ENCODE peak calls at places on chromosomes 2 and 18, in seven cellular contexts. L is HepG2; K is fibroblast of lung; Y is SJSA1; C is bronchial epithelial cell; X is IMR-90; Z is CD8-positive, alpha-beta T cell. I is an unnamed sample. For H3K27me3 and H3K36me3, the result is how much of the 10 kb centered on the place peaks cover.

GRCh38 chr18:75247601-75248421 is 37.2 kb downstream of the TSHZ1 start:
- DNase-seq in K (peak), Y (no peak), X (peak), Z (no peak), C (peak), L (peak), I (no peak)

GRCh38 chr2:198916548-198916947 is 541.2 kb downstream of the SATB2 start:
- DNase-seq in K (no peak), Y (no peak), L (no peak), X (no peak), C (no peak), Z (no peak), I (no peak)

GRCh38 chr2:170344663-170345099 is 166.7 kb downstream of the MYO3B start:
- DNase-seq in Y (no peak), K (no peak), Z (no peak), X (no peak), L (no peak), C (peak), I (no peak)

GRCh38 chr2:7962191-7962590 is 719.7 kb upstream of the ID2 start:
- DNase-seq in L (no peak), K (no peak), X (no peak), Y (no peak), Z (no peak), C (no peak), I (no peak)

GRCh38 chr2:115505331-115505730 is 1062.9 kb downstream of the DPP10 start:
- DNase-seq in Z (no peak), C (no peak), L (no peak), K (no peak), X (no peak), Y (no peak), I (no peak)

GRCh38 chr2:25041307-25041927 is 459 bp upstream of the EFR3B start:
- DNase-seq in K (peak), L (peak), Y (peak), C (peak), Z (peak), X (peak), I (peak)

GRCh38 chr2:177165103-177165583 is 47.5 kb upstream of the HNRNPA3 start:
- DNase-seq in K (peak), Z (no peak), C (no peak), Y (no peak), X (peak), L (no peak), I (no peak)

GRCh38 chr2:102267774-102268173 is 43.6 kb upstream of the IL1RL1 start:
- DNase-seq in Y (no peak), Z (no peak), X (no peak), K (no peak), C (no peak), L (no peak), I (no peak)

GRCh38 chr2:19809206-19809605 is 92.6 kb downstream of the TTC32 start:
- DNase-seq in Y (peak), Z (no peak), K (no peak), L (no peak), C (no peak), X (no peak), I (no peak)

GRCh38 chr2:172098287-172098649 is 4.4 kb downstream of the DLX2 start:
- DNase-seq in C (no peak), K (no peak), Z (no peak), Y (no peak), L (no peak), X (no peak), I (no peak)
- H3K27me3 ChIP-seq in C (under half), K (under half), Z (half or more), Y (under half), L (half or more), X (under half), I (half or more)

GRCh38 chr18:55264108-55264507 is 304.8 kb upstream of the CCDC68 start:
- DNase-seq in X (peak), Y (no peak), K (peak), Z (no peak), L (no peak), C (peak), I (no peak)
- H3K36me3 ChIP-seq in X (under half), Y (half or more), K (under half), Z (under half), L (under half), C (under half), I (under half)

GRCh38 chr2:208304157-208304556 is 38.1 kb downstream of the PIKFYVE start:
- DNase-seq in L (no peak), Y (no peak), K (no peak), C (no peak), X (no peak), Z (no peak), I (no peak)

GRCh38 chr2:208295834-208296233 is 29.8 kb downstream of the PIKFYVE start:
- DNase-seq in Z (no peak), C (no peak), L (no peak), K (no peak), Y (no peak), X (no peak), I (no peak)

GRCh38 chr2:208304695-208305094 is 38.6 kb downstream of the PIKFYVE start:
- DNase-seq in K (no peak), C (no peak), L (no peak), Z (no peak), X (no peak), Y (no peak), I (no peak)

GRCh38 chr2:208296610-208297009 is 30.6 kb downstream of the PIKFYVE start:
- DNase-seq in X (no peak), C (no peak), L (no peak), Z (no peak), K (no peak), Y (no peak), I (no peak)

DNA sequence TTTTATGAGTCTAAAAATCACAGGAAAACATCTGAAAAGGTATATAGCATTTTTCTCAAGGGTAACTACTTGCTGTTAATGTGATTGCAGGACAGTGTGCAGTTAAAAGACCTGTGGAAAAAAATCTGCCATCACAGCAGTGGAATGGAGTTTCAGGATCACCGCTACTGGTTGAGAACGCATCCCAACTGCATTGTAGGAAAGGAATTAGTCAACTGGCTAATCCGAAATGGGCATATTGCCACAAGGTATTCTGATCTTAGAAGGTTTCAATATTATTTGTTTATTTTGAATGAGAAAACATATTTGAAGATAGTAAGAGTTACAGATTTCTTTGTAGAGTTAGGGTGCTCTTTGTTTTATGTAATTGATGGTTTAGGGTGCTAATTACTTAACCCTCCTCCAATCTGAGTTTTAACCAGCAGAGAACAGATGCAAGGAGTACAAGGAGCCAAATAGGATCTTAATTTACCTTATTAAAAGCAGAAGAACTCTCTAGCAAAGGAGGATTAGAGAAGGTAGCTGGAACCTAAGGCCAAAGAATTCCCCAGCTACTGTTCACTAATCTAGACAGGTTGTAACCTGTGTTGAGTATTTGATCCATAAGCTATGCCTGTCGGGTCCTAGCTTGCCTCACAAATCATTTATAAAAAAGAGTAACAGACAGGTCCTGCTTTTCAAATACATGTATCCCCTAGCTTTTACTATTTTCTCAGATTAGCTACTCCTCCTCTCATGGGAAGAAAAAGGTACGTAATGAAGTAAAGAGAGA is 35.0 kb downstream of the PIKFYVE start:
- DNase-seq in C (peak), K (no peak), X (no peak), Y (no peak), Z (no peak), L (no peak), I (no peak)
- H3K4me3 ChIP-seq in C (no peak), K (no peak), X (no peak), Y (no peak), Z (no peak), L (no peak), I (no peak)

GRCh38 chr2:172085460-172086159 is at the start of gene DLX1:
- DNase-seq in Z (no peak), K (no peak), Y (no peak), X (no peak), C (no peak), L (no peak), I (no peak)
- H3K27me3 ChIP-seq in Z (half or more), K (half or more), Y (under half), X (half or more), C (half or more), L (half or more), I (half or more)

DNA sequence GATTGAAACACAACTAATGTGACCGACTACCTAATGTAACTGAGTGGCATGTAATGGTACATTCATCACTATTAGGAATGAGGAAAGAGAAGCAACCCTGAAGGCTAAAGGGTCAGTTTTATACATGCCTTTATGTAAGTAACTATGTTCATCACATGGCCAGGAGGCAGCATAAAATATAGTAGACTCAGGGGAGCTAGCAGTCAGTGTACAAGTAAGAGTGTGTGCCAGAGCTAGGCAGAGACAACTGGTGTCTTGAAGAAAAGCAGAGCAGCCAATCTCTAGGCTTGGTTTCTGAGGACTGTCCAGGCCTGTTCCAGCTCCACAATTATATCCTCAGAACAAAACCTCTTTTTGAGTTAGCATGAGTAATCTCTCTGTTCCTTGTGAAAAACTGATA is 18.1 kb downstream of the SMAD2 start:
- DNase-seq in K (no peak), Z (no peak), X (no peak), C (peak), Y (no peak), L (no peak), I (no peak)
- H3K36me3 ChIP-seq in K (under half), Z (under half), X (under half), C (under half), Y (under half), L (under half), I (under half)

GRCh38 chr2:73205611-73206010 is 3.2 kb downstream of the NOTO start:
- DNase-seq in K (peak), X (no peak), C (no peak), Y (no peak), Z (no peak), L (no peak), I (no peak)

GRCh38 chr2:73208258-73208657 is 5.8 kb upstream of the SMYD5 start:
- DNase-seq in Y (no peak), C (no peak), Z (no peak), X (no peak), K (no peak), L (no peak), I (no peak)

GRCh38 chr2:73202156-73203054 is at the start of gene NOTO:
- DNase-seq in L (no peak), K (no peak), Y (no peak), X (no peak), C (peak), Z (no peak), I (no peak)

GRCh38 chr2:73197579-73197978 is 4.8 kb upstream of the NOTO start:
- DNase-seq in X (no peak), Y (no peak), C (peak), K (no peak), L (no peak), Z (no peak), I (no peak)

GRCh38 chr2:73203055-73203681 is 794 bp downstream of the NOTO start:
- DNase-seq in C (no peak), X (no peak), L (no peak), Y (no peak), K (peak), Z (no peak), I (no peak)
- H3K4me3 ChIP-seq in C (no peak), X (no peak), L (no peak), Y (no peak), K (no peak), Z (no peak), I (no peak)

GRCh38 chr18:55539240-55539639 is 48.8 kb downstream of the TCF4 start:
- DNase-seq in C (no peak), K (peak), L (no peak), Y (no peak), X (peak), Z (no peak), I (no peak)
- H3K27me3 ChIP-seq in C (under half), K (under half), L (under half), Y (under half), X (under half), Z (under half), I (under half)

I was measured in kidney epithelial cell.